ENCODE peak calls at places on chromosome 17, in five cellular contexts. U is progenitor cell of endocrine pancreas, P is tibial nerve, H is AG04450, W is fibroblast of the aortic adventitia. L is an unnamed sample.

GRCh38 chr17:35807371-35808144 is 1.7 kb upstream of the TAF15 start:
- DNase-seq in H (no peak), U (no peak), W (peak), P (no peak), L (no peak)

GRCh38 chr17:48632579-48633265 is 6.6 kb upstream of the HOXB9 start:
- DNase-seq in U (no peak), P (no peak), H (no peak), W (no peak), L (no peak)

GRCh38 chr17:18136357-18136756 is 27.8 kb downstream of the MYO15A start:
- DNase-seq in U (no peak), H (no peak), P (no peak), W (no peak), L (no peak)

GRCh38 chr17:75819116-75819515 is 25.1 kb downstream of the UNC13D start:
- DNase-seq in P (no peak), W (no peak), U (no peak), H (no peak), L (peak)

GRCh38 chr17:77862890-77863813 is 95.4 kb upstream of the TNRC6C start:
- DNase-seq in P (no peak), U (no peak), W (no peak), H (no peak), L (no peak)

GRCh38 chr17:77096570-77097214 is 44.1 kb upstream of the SEC14L1 start:
- DNase-seq in P (peak), W (peak), H (no peak), U (no peak), L (no peak)

GRCh38 chr17:14334919-14335318 is 34.0 kb downstream of the HS3ST3B1 start:
- DNase-seq in P (no peak), U (no peak), W (no peak), H (no peak), L (no peak)

GRCh38 chr17:32319548-32319905 is 22.4 kb downstream of the C17orf75 start:
- DNase-seq in P (peak), U (peak), W (peak), H (no peak), L (no peak)

GRCh38 chr17:71633391-71633849 is 487.4 kb upstream of the SOX9 start:
- DNase-seq in W (peak), H (peak), P (no peak), U (no peak), L (no peak)

GRCh38 chr17:41772218-41772585 is 14.3 kb downstream of the JUP start:
- DNase-seq in P (no peak), W (no peak), H (no peak), U (peak), L (no peak)

GRCh38 chr17:75341784-75342183 is 52.6 kb upstream of the SLC25A19 start:
- DNase-seq in H (no peak), U (no peak), P (no peak), W (no peak), L (no peak)

GRCh38 chr17:21368545-21369246 is 7.5 kb upstream of the KCNJ12 start:
- DNase-seq in H (no peak), P (no peak), U (no peak), W (no peak), L (no peak)

GRCh38 chr17:48568499-48569259 is 9.5 kb downstream of the HOXB4 start:
- DNase-seq in U (no peak), P (no peak), H (no peak), W (peak), L (no peak)

GRCh38 chr17:50056217-50056960 is 479 bp downstream of the ITGA3 start:
- DNase-seq in W (peak), U (peak), H (no peak), P (no peak), L (peak)

GRCh38 chr17:63476857-63477470 is at the start of gene ACE:
- DNase-seq in U (peak), W (no peak), P (no peak), H (no peak), L (peak)

GRCh38 chr17:32110596-32110995 is 31.7 kb upstream of the RHOT1 start:
- DNase-seq in U (no peak), H (no peak), W (no peak), P (no peak), L (no peak)

GRCh38 chr17:78844301-78845005 is 3.8 kb upstream of the USP36 start:
- DNase-seq in P (no peak), U (no peak), H (no peak), W (peak), L (no peak)

GRCh38 chr17:73302189-73302588 is 9.6 kb downstream of the CDC42EP4 start:
- DNase-seq in U (no peak), P (no peak), W (peak), H (no peak), L (no peak)

GRCh38 chr17:73305845-73306836 is 5.7 kb downstream of the CDC42EP4 start:
- DNase-seq in U (no peak), H (no peak), W (no peak), P (no peak), L (no peak)

GRCh38 chr17:73307130-73307529 is 4.7 kb downstream of the CDC42EP4 start:
- DNase-seq in W (no peak), U (no peak), P (no peak), H (no peak), L (no peak)

GRCh38 chr17:73304438-73304837 is 7.4 kb downstream of the CDC42EP4 start:
- DNase-seq in H (no peak), U (no peak), P (no peak), W (no peak), L (no peak)

GRCh38 chr17:73304971-73305786 is 6.6 kb downstream of the CDC42EP4 start:
- DNase-seq in H (no peak), P (no peak), W (peak), U (no peak), L (no peak)
- TF ChIP-seq CTCF in H (peak), P (peak), W (peak), U (peak), L (no peak)

GRCh38 chr17:57111386-57111785 is 26.3 kb downstream of the AKAP1 start:
- DNase-seq in W (no peak), P (no peak), H (no peak), U (no peak), L (no peak)

GRCh38 chr17:57108656-57109392 is 23.8 kb downstream of the AKAP1 start:
- DNase-seq in H (no peak), P (no peak), W (no peak), U (no peak), L (no peak)

GRCh38 chr17:57110579-57111367 is 25.7 kb downstream of the AKAP1 start:
- DNase-seq in U (no peak), P (no peak), H (no peak), W (no peak), L (no peak)

GRCh38 chr17:57110152-57110542 is 25.1 kb downstream of the AKAP1 start:
- DNase-seq in P (peak), W (no peak), H (no peak), U (no peak), L (no peak)

GRCh38 chr17:57109393-57110151 is 24.5 kb downstream of the AKAP1 start:
- DNase-seq in W (no peak), U (no peak), P (no peak), H (no peak), L (no peak)
- TF ChIP-seq CTCF in W (peak), U (peak), P (no peak), H (peak), L (no peak)

DNA sequence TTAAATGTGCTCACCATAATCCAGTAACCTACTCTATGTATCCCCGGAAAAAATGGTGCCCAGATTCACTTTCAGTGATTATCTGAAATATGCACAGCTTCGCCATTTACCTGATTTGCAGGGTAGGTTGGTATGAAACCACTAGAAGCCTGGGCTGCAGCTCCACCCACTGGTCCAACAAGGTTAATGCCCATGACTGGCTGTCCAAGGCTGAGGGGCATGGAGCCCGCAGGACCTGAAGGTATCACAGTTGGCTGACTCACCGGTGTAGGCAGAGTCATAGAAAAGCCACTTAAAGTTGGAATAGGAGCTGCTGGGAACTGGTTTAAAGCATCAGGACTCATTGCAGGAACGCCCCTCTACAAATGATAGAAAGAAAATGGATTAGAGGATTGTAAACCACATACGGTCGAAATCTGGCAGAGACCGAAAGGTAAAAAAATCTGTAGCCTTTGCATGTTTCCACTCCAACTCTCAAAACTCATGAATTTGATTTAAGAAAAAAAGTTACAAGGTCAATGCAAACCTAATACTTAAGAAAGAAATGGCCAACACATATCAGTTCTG is 38.6 kb downstream of the SYNRG start:
- DNase-seq in W (peak), P (no peak), H (peak), U (no peak), L (peak)
- TF ChIP-seq CTCF in W (peak), P (peak), H (peak), U (peak), L (peak)

GRCh38 chr17:81509687-81510523 is 2.7 kb downstream of the ACTG1 start:
- DNase-seq in H (no peak), W (peak), U (no peak), P (no peak), L (no peak)

GRCh38 chr17:81511550-81511799 is 1.1 kb downstream of the ACTG1 start:
- DNase-seq in U (peak), W (peak), P (no peak), H (no peak), L (no peak)

GRCh38 chr17:81510524-81510797 is 2.1 kb downstream of the ACTG1 start:
- DNase-seq in W (no peak), H (no peak), P (no peak), U (no peak), L (no peak)

GRCh38 chr17:81511800-81512559 is 619 bp downstream of the ACTG1 start:
- DNase-seq in H (no peak), U (no peak), P (no peak), W (no peak), L (no peak)

GRCh38 chr17:81510798-81511549 is 1.6 kb downstream of the ACTG1 start:
- DNase-seq in U (no peak), W (peak), H (no peak), P (no peak), L (no peak)
- TF ChIP-seq CTCF in U (no peak), W (no peak), H (no peak), P (no peak), L (no peak)

GRCh38 chr17:2090804-2091534 is 36.1 kb downstream of the HIC1 start:
- DNase-seq in P (peak), W (peak), H (peak), U (no peak), L (no peak)

GRCh38 chr17:2093349-2093748 is 38.4 kb downstream of the HIC1 start:
- DNase-seq in H (no peak), W (no peak), U (no peak), P (no peak), L (no peak)

GRCh38 chr17:2095536-2095910 is 40.6 kb downstream of the HIC1 start:
- DNase-seq in P (no peak), W (no peak), H (no peak), U (no peak), L (no peak)

GRCh38 chr17:2092253-2092652 is 37.4 kb downstream of the HIC1 start:
- DNase-seq in W (no peak), U (no peak), H (no peak), P (no peak), L (no peak)

GRCh38 chr17:2094891-2095535 is 40.1 kb downstream of the HIC1 start:
- DNase-seq in W (peak), P (no peak), U (no peak), H (no peak), L (no peak)
- TF ChIP-seq CTCF in W (peak), P (peak), U (peak), H (peak), L (peak)